ENCODE peak calls at places on chromosome 2, in ten cellular contexts. M is astrocyte of the spinal cord, E is AG04450, D is kidney, G is brain microvascular endothelial cell, J is GM23338, R is lower leg skin, N is IMR-90, Z is iPS DF 6.9, W is GM12878. V is an unnamed sample.

GRCh38 chr2:60883896-60884295 is 2.5 kb downstream of the REL start:
- DNase-seq in G (no peak), E (no peak), W (no peak), J (no peak), Z (no peak), R (no peak), M (no peak), N (no peak), D (no peak), V (no peak)

GRCh38 chr2:128646691-128647090 is 328.0 kb upstream of the HS6ST1 start:
- DNase-seq in G (no peak), N (no peak), Z (no peak), W (no peak), E (no peak), D (peak; percentile 16), R (no peak), M (no peak), J (no peak), V (no peak)

GRCh38 chr2:118443596-118443995 is 355.3 kb downstream of the INSIG2 start:
- DNase-seq in M (peak; percentile 82), D (no peak), Z (no peak), N (peak; percentile 17), R (no peak), W (no peak), G (peak; percentile 35), J (no peak), E (peak; percentile 6), V (no peak)

GRCh38 chr2:217654173-217654572 is 348.6 kb downstream of the TNS1 start:
- DNase-seq in J (no peak), N (no peak), R (no peak), G (no peak), D (no peak), M (no peak), W (no peak), E (no peak), Z (no peak), V (no peak)

GRCh38 chr2:163734401-163734800 is 1.4 kb downstream of the FIGN start:
- DNase-seq in M (no peak), N (no peak), W (no peak), E (no peak), Z (no peak), R (no peak), J (no peak), D (no peak), G (no peak), V (no peak)

GRCh38 chr2:152405206-152406118 is 70.5 kb downstream of the FMNL2 start:
- DNase-seq in N (peak; percentile 42), R (no peak), Z (no peak), D (no peak), G (no peak), J (no peak), M (no peak), E (no peak), W (no peak), V (no peak)

GRCh38 chr2:20225294-20226151 is 593 bp upstream of the SDC1 start:
- DNase-seq in Z (no peak), M (peak; percentile 64), W (no peak), J (peak; percentile 84), R (no peak), G (no peak), N (peak; percentile 50), E (no peak), D (peak; percentile 91), V (no peak)

GRCh38 chr2:96325038-96325883 is at the start of gene ITPRIPL1:
- DNase-seq in W (no peak), R (no peak), N (no peak), J (peak; percentile 69), D (no peak), M (peak; percentile 6), E (no peak), G (no peak), Z (no peak), V (no peak)

GRCh38 chr2:69589973-69590652 is 53.4 kb downstream of the AAK1 start:
- DNase-seq in R (no peak), G (peak; percentile 62), M (no peak), J (no peak), N (peak; percentile 62), W (no peak), D (no peak), Z (no peak), E (no peak), V (no peak)

GRCh38 chr2:11835403-11835802 is 89.0 kb downstream of the LPIN1 start:
- DNase-seq in E (no peak), M (no peak), W (no peak), J (no peak), N (no peak), D (no peak), R (no peak), Z (no peak), G (no peak), V (no peak)

GRCh38 chr2:51350100-51350499 is 318.2 kb upstream of the NRXN1 start:
- DNase-seq in Z (no peak), G (no peak), R (no peak), W (no peak), D (no peak), N (peak; percentile 91), M (peak; percentile 53), J (no peak), E (peak; percentile 63), V (no peak)

GRCh38 chr2:222427606-222428320 is 3.4 kb downstream of the SGPP2 start:
- DNase-seq in E (no peak), M (no peak), D (no peak), J (no peak), W (no peak), G (no peak), R (no peak), Z (no peak), N (no peak), V (no peak)

GRCh38 chr2:181106789-181107418 is 126.5 kb downstream of the UBE2E3 start:
- DNase-seq in G (peak; percentile 90), D (no peak), W (peak; percentile 74), N (peak; percentile 94), Z (no peak), J (peak; percentile 43), E (peak; percentile 68), R (no peak), M (peak; percentile 95), V (peak; percentile 87)

GRCh38 chr2:239902749-239903201 is 122.4 kb downstream of the NDUFA10 start:
- DNase-seq in E (no peak), G (no peak), R (no peak), N (no peak), W (no peak), Z (no peak), D (no peak), J (peak; percentile 47), M (no peak), V (no peak)

GRCh38 chr2:159804941-159805340 is 6.9 kb upstream of the CD302 start:
- DNase-seq in J (no peak), M (no peak), R (no peak), D (no peak), N (no peak), G (no peak), E (no peak), Z (no peak), W (no peak), V (no peak)
- H3K4me3 ChIP-seq in J (no peak overlapping the region), M (no peak overlapping the region), R (no peak overlapping the region), D (no peak overlapping the region), N (no peak overlapping the region), G (no peak overlapping the region), E (no peak overlapping the region), Z (no peak overlapping the region), W (no peak overlapping the region), V (no peak overlapping the region)

DNA sequence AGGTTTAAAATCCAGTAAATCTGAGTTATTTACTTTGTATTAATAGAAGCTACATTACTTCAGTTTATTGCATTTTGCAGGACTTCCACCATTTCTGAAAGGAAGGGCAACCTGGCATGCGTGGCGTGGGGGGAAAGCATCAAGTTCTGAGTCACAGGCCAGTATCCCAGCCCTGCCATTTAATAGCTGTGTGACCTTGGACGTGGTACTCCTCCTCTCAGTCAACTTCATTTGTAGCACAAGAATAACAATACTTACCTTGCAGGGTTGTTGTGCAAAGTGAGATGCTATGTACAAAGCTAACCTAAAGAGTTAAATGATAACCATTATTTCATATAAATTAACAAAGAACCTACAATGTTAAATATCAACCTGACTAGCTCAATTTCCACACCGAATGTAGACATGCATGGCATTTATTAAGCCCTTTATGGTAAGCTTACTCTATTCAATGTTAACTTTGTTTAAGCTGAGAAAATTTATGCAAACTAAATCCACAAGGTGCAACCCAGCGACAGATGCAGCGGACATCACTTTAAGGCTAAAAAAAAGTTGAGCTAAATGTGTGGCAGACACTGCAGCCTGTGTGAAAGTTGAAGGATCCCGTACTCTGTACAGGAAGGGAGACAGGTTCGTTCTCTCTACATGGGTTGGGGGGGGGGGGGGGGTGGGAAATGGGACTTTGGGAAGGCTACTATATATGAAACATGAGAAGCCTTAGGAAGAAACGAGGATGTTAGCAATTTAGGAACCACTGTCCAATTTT is 17.2 kb upstream of the STPG4 start:
- DNase-seq in W (no peak), E (no peak), G (no peak), D (no peak), Z (no peak), J (no peak), R (no peak), N (no peak), M (no peak), V (no peak)
- H3K4me3 ChIP-seq in W (peak overlapping the region; percentile 98), E (peak overlapping the region; percentile 98), G (peak overlapping the region; percentile 26), D (peak overlapping the region; percentile 9), Z (no peak overlapping the region), J (peak overlapping the region; percentile 94), R (no peak overlapping the region), N (peak overlapping the region; percentile 89), M (peak overlapping the region; percentile 76), V (peak overlapping the region; percentile 63)

GRCh38 chr2:231926761-231927565 is 767 bp upstream of the NPPC start:
- DNase-seq in W (no peak), G (no peak), J (peak; percentile 82), D (peak; percentile 71), Z (no peak), M (no peak), N (peak; percentile 6), E (no peak), R (no peak), V (no peak)
- H3K4me3 ChIP-seq in W (peak overlapping the region; percentile 74), G (peak overlapping the region; percentile 20), J (peak overlapping the region; percentile 81), D (peak overlapping the region; percentile 38), Z (peak overlapping the region; percentile 27), M (no peak overlapping the region), N (peak overlapping the region; percentile 9), E (peak overlapping the region; percentile 50), R (no peak overlapping the region), V (peak overlapping the region; percentile 40)

GRCh38 chr2:42567806-42568429 is 514 bp upstream of the MTA3 start:
- DNase-seq in M (peak; percentile 42), Z (no peak), J (peak; percentile 89), R (peak; percentile 19), W (peak; percentile 48), E (no peak), D (peak; percentile 80), G (peak; percentile 7), N (no peak), V (peak; percentile 46)

GRCh38 chr2:42568431-42569115 is at the start of gene MTA3:
- DNase-seq in M (peak; percentile 49), J (peak; percentile 77), G (peak; percentile 14), R (peak; percentile 30), N (no peak), D (peak; percentile 89), E (no peak), Z (no peak), W (no peak), V (no peak)

GRCh38 chr2:42567389-42567788 is 1.0 kb upstream of the MTA3 start:
- DNase-seq in E (peak; percentile 50), J (peak; percentile 24), M (peak; percentile 46), D (no peak), N (peak; percentile 81), R (no peak), G (peak; percentile 7), Z (no peak), W (no peak), V (no peak)

GRCh38 chr2:42569116-42569711 is 782 bp downstream of the MTA3 start:
- DNase-seq in D (peak; percentile 71), R (no peak), J (peak; percentile 17), Z (no peak), N (peak; percentile 12), E (no peak), G (peak; percentile 11), M (peak; percentile 33), W (no peak), V (no peak)

GRCh38 chr2:42569883-42570282 is 1.5 kb downstream of the MTA3 start:
- DNase-seq in D (no peak), N (no peak), E (no peak), R (no peak), Z (no peak), M (no peak), W (no peak), J (no peak), G (no peak), V (no peak)
- H3K4me3 ChIP-seq in D (peak overlapping the region; percentile 66), N (peak overlapping the region; percentile 91), E (peak overlapping the region; percentile 85), R (no peak overlapping the region), Z (peak overlapping the region; percentile 9), M (peak overlapping the region; percentile 81), W (peak overlapping the region; percentile 76), J (peak overlapping the region; percentile 75), G (peak overlapping the region; percentile 82), V (peak overlapping the region; percentile 53)

V was measured in GM12864.